ENCODE peak calls at places on chromosome 1, in six cellular contexts. O is GM23248, V is fibroblast of lung, X is HepG2, D is H9, S is kidney. H is an unnamed sample.

GRCh38 chr1:8006037-8006963 is 19.8 kb downstream of the ERRFI1 start:
- DNase-seq in D (no peak), V (peak), O (no peak), S (no peak), X (no peak), H (peak)

GRCh38 chr1:24095140-24095859 is 16.6 kb downstream of the MYOM3 start:
- DNase-seq in O (no peak), V (no peak), X (no peak), S (peak), D (no peak), H (no peak)

GRCh38 chr1:233245191-233245765 is 50.2 kb downstream of the PCNX2 start:
- DNase-seq in D (no peak), S (no peak), O (no peak), V (peak), X (no peak), H (peak)

GRCh38 chr1:43924516-43924915 is 9.1 kb upstream of the ARTN start:
- DNase-seq in S (no peak), X (no peak), V (peak), O (peak), D (no peak), H (peak)

GRCh38 chr1:69707103-69707502 is 139.4 kb downstream of the LRRC7 start:
- DNase-seq in V (no peak), X (no peak), D (no peak), O (no peak), S (no peak), H (no peak)

GRCh38 chr1:54519709-54520108 is 28.3 kb upstream of the ACOT11 start:
- DNase-seq in X (no peak), V (no peak), O (no peak), D (peak), S (no peak), H (no peak)

GRCh38 chr1:78607334-78607927 is 12.8 kb upstream of the IFI44L start:
- DNase-seq in O (peak), D (no peak), V (peak), S (no peak), X (no peak), H (no peak)

GRCh38 chr1:233172201-233172600 is 123.3 kb downstream of the PCNX2 start:
- DNase-seq in D (no peak), X (peak), S (no peak), O (peak), V (peak), H (no peak)

GRCh38 chr1:234716907-234717375 is 107.0 kb upstream of the IRF2BP2 start:
- DNase-seq in D (no peak), V (no peak), X (peak), S (no peak), O (no peak), H (no peak)
- H3K9ac ChIP-seq in D (no peak), V (no peak), X (peak), S (peak), O (no peak), H (no peak)

DNA sequence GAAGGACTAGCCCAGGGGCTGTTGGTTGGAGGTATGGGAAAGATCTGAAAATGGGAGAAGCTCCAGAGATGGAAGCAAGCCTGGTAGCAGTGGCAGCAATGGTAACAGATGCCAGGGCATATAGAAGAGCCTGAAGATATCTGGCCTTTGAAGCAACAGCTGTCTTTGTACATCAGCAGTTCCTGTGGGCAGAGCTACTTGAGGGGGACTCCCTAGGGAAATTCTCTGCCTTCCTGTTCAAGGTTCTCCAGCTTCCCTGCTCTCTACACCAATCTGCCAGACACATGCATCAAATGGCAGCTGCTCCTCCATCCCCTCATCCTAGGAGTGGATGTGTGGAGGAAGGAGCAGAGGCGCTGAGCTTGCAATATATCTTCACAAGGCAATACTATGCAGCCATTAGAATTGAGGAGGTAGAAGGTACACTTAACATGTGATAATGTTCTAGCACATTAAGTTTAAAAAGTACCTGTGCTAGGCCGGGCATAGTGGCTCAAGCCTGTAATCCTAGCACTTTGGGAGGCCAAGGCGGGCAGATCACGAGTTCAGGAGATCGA is 2.2 kb downstream of the TMEM35B start:
- DNase-seq in S (no peak), O (no peak), D (no peak), X (no peak), V (no peak), H (no peak)
- H3K9ac ChIP-seq in S (no peak), O (no peak), D (no peak), X (no peak), V (no peak), H (no peak)

DNA sequence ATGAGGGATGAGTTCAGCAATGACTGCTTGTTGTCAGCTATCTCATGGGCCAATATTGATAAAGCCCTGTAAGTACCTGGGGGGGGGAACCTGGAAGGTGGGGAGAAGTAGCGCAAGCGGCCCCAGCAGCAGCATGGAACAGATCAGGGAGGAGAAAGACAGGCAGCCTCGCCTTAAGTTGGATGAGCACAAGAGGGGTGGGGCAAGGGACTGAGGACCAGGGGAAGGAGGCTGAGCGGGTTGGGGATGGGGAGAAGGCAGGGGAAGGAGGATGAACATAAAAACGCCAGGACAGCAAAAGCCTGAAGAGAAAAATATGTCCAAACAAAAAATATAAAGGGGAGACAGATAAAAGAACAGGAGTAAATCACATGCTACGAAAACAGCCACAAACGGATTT is 70.6 kb downstream of the ALG14 start:
- DNase-seq in V (no peak), O (peak), D (no peak), X (no peak), S (no peak), H (no peak)
- H3K9ac ChIP-seq in V (no peak), O (peak), D (no peak), X (no peak), S (peak), H (no peak)

DNA sequence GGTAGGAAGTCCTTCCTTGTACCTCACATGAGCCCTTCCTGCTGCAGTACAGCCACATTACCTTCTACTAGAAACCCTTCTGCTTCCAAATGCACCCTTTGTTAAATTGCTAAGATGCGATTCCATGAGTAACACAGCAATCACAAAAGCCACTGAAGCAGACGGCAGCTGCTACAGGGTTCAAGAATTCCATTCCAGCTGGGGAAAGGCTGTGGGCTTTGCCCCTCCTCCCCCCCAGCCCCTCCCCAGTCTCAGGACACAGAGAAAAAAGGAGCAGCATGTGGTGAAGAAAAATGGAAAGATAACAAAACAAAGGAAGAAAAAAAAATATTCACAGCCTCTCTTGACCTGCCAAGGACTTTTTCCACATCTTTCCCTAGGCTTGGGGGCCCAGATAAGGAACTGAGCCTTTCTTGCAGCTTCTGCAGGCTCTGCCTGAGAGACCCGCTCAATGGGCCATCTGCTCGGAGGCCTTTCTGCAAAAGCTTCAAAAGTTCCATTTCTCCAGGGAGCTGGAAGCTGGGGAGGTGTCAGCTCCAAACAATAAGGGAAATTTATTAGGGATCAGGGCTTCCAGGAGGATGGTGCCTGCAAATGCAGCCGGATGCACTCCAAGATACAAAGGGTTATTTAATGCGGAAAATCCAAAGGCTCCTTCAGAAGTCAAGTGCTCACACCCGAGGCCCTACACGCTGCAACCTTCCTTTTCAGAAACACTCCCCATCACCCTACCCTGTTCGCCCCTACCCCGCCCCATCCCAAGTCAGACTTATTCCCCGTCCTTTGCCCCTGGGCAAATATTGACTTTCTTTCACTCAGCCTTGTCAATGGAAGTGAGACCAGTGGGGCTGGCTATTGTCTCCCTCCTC is 72.0 kb downstream of the SYT2 start:
- DNase-seq in O (no peak), D (no peak), S (no peak), X (no peak), V (no peak), H (no peak)
- H3K9ac ChIP-seq in O (no peak), D (no peak), S (no peak), X (no peak), V (no peak), H (no peak)

DNA sequence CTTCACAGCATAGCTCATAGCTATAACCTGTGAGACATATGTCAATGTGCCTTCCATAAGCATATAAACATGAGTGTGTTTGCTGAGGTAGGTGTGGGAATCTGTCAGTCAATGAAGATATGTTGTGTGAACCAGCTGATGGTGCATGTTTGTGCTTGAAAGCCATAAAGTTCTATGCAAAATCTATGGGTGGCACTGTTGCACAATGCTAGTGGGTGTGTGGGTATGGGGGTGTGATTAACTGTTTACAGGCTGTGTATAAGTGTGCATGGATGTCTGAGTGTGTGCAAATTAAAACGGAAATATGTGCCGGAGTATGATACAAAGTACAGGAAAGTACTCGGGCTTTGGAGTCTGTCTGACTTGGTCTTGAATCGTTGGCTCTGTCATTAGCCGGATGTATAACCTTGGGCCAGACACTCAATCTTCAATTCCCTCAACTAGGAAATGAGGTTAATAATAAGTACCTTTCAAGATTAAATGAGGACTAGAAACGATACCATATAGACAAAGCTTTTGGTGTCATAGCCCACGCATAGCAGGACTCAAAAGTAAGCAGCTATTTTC is 926 bp upstream of the ATP2B4 start:
- DNase-seq in D (no peak), V (peak), O (peak), S (no peak), X (peak), H (peak)
- H3K9ac ChIP-seq in D (no peak), V (no peak), O (peak), S (no peak), X (no peak), H (no peak)

GRCh38 chr1:22709227-22709626 is 1.4 kb upstream of the EPHB2 start:
- DNase-seq in D (peak), X (no peak), V (no peak), S (no peak), O (peak), H (no peak)
- H3K9ac ChIP-seq in D (no peak), X (no peak), V (no peak), S (no peak), O (no peak), H (no peak)

GRCh38 chr1:210747890-210748289 is 386.1 kb downstream of the KCNH1 start:
- DNase-seq in S (no peak), O (no peak), X (no peak), D (no peak), V (no peak), H (no peak)
- H3K9ac ChIP-seq in S (no peak), O (no peak), X (no peak), D (no peak), V (no peak), H (no peak)

GRCh38 chr1:172934417-172934762 is 116.4 kb downstream of the TNFSF18 start:
- DNase-seq in V (no peak), X (no peak), O (no peak), S (no peak), D (no peak), H (no peak)
- H3K9ac ChIP-seq in V (no peak), X (no peak), O (peak), S (no peak), D (no peak), H (no peak)

GRCh38 chr1:1788136-1788535 is 9.9 kb upstream of the NADK start:
- DNase-seq in O (no peak), V (no peak), D (no peak), S (peak), X (no peak), H (no peak)

GRCh38 chr1:1785666-1786065 is 7.4 kb upstream of the NADK start:
- DNase-seq in O (no peak), D (no peak), V (no peak), S (peak), X (no peak), H (no peak)

GRCh38 chr1:1784933-1785332 is 6.7 kb upstream of the NADK start:
- DNase-seq in D (no peak), O (no peak), V (no peak), S (peak), X (no peak), H (no peak)

GRCh38 chr1:1788646-1789431 is 10.6 kb upstream of the NADK start:
- DNase-seq in V (no peak), D (peak), S (peak), X (peak), O (peak), H (no peak)

GRCh38 chr1:1787206-1787605 is 8.9 kb upstream of the NADK start:
- DNase-seq in S (peak), D (no peak), V (no peak), X (no peak), O (no peak), H (no peak)
- H3K9ac ChIP-seq in S (no peak), D (no peak), V (no peak), X (no peak), O (no peak), H (no peak)

H was measured in mammary epithelial cell.